ENCODE peak calls at places on chromosomes 3 and 15, in five cellular contexts. Z is pancreas, O is adrenal gland, V is fibroblast of lung, L is PC-3. H is an unnamed sample.

GRCh38 chr3:23480324-23480704 is 277.2 kb downstream of the UBE2E2 start:
- DNase-seq in Z (no peak), O (no peak), V (no peak), L (no peak), H (no peak)

GRCh38 chr3:66998075-66998898 is at the start of gene KBTBD8:
- DNase-seq in Z (peak; percentile 98), O (peak; percentile 99), V (peak; percentile 98), L (peak; percentile 91), H (peak; percentile 100)

GRCh38 chr3:170352936-170353335 is 4.6 kb upstream of the SKIL start:
- DNase-seq in Z (no peak), O (no peak), V (no peak), L (no peak), H (no peak)

GRCh38 chr3:126342991-126343661 is 14.1 kb downstream of the KLF15 start:
- DNase-seq in Z (peak; percentile 3), O (peak; percentile 7), V (no peak), L (no peak), H (no peak)

GRCh38 chr3:142501004-142501926 is 53.4 kb upstream of the XRN1 start:
- DNase-seq in Z (no peak), O (no peak), V (peak; percentile 90), L (peak; percentile 88), H (no peak)

GRCh38 chr15:38702178-38702912 is 137.7 kb upstream of the RASGRP1 start:
- DNase-seq in Z (peak; percentile 89), O (no peak), V (no peak), L (peak; percentile 39), H (peak; percentile 63)

GRCh38 chr3:140234256-140234655 is 299.3 kb downstream of the CLSTN2 start:
- DNase-seq in Z (no peak), O (no peak), V (peak; percentile 47), L (no peak), H (no peak)

GRCh38 chr3:47012342-47013230 is 33.1 kb downstream of the NBEAL2 start:
- DNase-seq in Z (no peak), O (peak; percentile 10), V (no peak), L (no peak), H (no peak)

GRCh38 chr15:83061680-83062079 is 5.4 kb downstream of the BTBD1 start:
- DNase-seq in Z (no peak), O (no peak), V (peak; percentile 86), L (no peak), H (no peak)

GRCh38 chr3:64612082-64612860 is 75.5 kb downstream of the ADAMTS9 start:
- DNase-seq in Z (no peak), O (peak; percentile 29), V (peak; percentile 55), L (no peak), H (no peak)

GRCh38 chr3:100992086-100993033 is 861 bp downstream of the ABI3BP start:
- DNase-seq in Z (peak; percentile 12), O (peak; percentile 11), V (no peak), L (peak; percentile 67), H (no peak)

GRCh38 chr15:40555876-40556275 is 9.0 kb downstream of the CCDC32 start:
- DNase-seq in Z (no peak), O (no peak), V (no peak), L (no peak), H (no peak)

GRCh38 chr3:62667714-62668113 is 207.5 kb downstream of the CADPS start:
- DNase-seq in Z (no peak), O (no peak), V (no peak), L (no peak), H (no peak)

GRCh38 chr15:87089551-87089950 is 1009.9 kb downstream of the AGBL1 start:
- DNase-seq in Z (no peak), O (no peak), V (no peak), L (peak; percentile 62), H (no peak)

GRCh38 chr15:77865701-77866100 is 211.8 kb downstream of the TBC1D2B start:
- DNase-seq in Z (no peak), O (no peak), V (no peak), L (no peak), H (peak; percentile 25)

GRCh38 chr3:47117803-47118364 is 46.0 kb downstream of the SETD2 start:
- DNase-seq in Z (no peak), O (no peak), V (peak; percentile 16), L (no peak), H (no peak)

DNA sequence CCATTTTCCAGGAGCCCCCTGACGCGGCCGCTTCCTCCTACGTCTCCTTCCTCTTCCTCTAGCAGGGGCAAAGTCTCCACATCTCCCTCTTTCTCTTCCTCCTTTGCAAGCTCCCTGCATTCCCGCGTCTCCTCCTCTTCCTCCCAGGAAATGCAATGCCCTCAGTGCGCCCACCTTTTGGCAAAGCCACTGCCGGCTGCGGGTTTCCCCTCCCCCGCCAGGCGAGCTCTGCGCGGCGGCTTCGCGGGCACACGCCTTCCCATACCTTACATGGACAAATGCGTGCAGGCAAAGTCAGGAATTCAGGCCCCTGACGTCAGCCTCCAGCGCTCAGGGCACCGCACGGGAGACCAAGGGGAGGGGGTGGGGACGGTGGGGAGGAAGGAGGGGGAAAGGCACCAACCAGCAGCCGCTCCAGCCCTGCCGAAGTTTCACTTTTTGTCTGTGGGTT is 434 bp upstream of the LPP start:
- DNase-seq in Z (peak; percentile 87), O (peak; percentile 92), V (peak; percentile 96), L (peak; percentile 92), H (peak; percentile 86)
- H3K4me1 ChIP-seq in Z (peaks cover 17% of the 10 kb centered on the region), O (peaks cover 50% of the 10 kb centered on the region), V (peaks cover 14% of the 10 kb centered on the region), L (peaks cover 29% of the 10 kb centered on the region), H (peaks cover 21% of the 10 kb centered on the region)

DNA sequence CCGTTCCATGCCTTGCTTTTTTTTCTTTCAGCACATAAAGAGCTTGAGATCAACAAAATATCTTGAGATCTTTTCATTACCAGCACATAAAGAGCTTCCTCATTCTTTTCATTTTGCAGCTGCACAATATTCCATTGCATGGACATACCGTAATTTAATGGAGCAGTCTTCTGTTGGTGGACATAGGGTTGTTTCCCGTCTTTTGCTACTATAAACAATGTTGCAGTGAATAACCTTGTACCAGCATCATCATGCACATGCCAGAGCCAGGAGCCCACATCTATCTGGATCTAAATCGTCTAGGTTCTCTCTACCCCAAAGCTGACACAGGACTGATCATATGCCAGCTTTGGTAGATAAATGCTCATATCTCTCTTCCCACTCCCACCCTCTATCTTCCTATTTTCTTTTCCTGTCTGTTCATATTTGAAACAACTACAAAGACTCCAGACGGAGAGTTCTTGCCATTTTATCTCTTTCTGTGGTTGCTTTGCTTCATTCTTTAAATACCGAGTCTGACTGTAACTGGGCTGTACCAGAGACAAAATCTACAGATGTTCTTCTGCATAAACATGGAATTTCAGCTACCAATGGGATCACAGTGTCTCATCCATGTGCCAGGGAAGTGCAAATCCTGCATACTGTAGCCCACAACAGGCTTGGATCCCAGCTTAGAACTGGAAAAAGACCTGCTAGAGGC is 47.1 kb upstream of the AKAP13 start:
- DNase-seq in Z (no peak), O (no peak), V (peak; percentile 98), L (no peak), H (no peak)
- H3K4me3 ChIP-seq in Z (no peak overlapping the region), O (no peak overlapping the region), V (no peak overlapping the region), L (no peak overlapping the region), H (no peak overlapping the region)

GRCh38 chr15:66764067-66764428 is 62.0 kb downstream of the SMAD6 start:
- DNase-seq in Z (no peak), O (no peak), V (no peak), L (no peak), H (no peak)

GRCh38 chr15:66763186-66764066 is 61.4 kb downstream of the SMAD6 start:
- DNase-seq in Z (peak; percentile 88), O (peak; percentile 73), V (peak; percentile 39), L (peak; percentile 47), H (peak; percentile 62)

GRCh38 chr15:66760968-66761722 is 59.1 kb downstream of the SMAD6 start:
- DNase-seq in Z (no peak), O (peak; percentile 46), V (no peak), L (no peak), H (peak; percentile 46)

GRCh38 chr15:66760358-66760967 is 58.4 kb downstream of the SMAD6 start:
- DNase-seq in Z (no peak), O (no peak), V (no peak), L (no peak), H (no peak)

DNA sequence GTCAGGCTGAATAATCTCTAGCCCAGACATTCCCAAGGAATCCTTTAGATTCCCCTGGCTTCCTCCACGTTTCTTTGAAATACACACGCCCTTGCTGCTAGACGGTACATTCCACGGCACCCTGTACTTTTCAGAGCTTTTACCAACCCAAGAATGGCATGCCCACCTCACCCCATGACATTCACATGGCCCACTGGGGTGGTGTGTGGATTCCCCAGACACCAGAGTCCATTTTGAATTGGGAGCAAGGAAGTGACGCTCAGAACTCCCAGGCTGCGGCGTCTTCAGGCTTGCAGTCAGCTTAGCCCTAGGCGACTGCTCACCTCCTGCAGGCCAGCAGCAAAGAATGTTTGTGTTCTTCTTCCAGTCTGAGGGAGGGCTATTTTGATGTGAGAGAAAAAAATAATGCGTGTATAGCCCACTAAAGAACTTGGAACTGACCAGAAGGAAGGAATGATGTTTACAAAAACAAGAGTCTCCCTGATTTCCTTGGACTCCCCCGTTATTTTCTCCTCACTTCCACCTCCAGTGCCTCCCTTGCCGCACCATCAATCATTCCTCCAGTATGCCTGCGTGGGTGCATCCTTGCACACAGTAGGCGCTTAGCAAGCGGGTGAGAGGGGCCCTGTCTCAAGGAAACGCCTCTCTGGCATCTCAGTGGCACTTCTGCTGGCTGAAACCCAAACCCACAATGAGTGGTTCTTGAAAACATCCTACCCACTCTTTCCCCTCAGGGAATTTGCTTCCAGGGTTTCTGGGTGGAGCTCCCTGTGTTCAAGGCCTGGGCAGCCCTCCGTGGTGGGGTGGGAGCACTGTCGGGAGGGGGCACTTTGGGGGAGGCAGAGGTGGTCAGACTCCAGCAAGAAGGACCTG is 59.9 kb downstream of the SMAD6 start:
- DNase-seq in Z (no peak), O (no peak), V (peak; percentile 55), L (peak; percentile 72), H (peak; percentile 47)
- H3K27ac ChIP-seq in Z (no peak overlapping the region), O (peak overlapping the region; percentile 92), V (peak overlapping the region; percentile 13), L (no peak overlapping the region), H (no peak overlapping the region)

GRCh38 chr3:160801386-160802118 is 45.5 kb downstream of the PPM1L start:
- DNase-seq in Z (no peak), O (peak; percentile 74), V (peak; percentile 10), L (peak; percentile 33), H (peak; percentile 66)
- H3K4me1 ChIP-seq in Z (peaks cover 8% of the 10 kb centered on the region), O (peaks cover 51% of the 10 kb centered on the region), V (no peaks in the 10 kb centered on the region), L (no peaks in the 10 kb centered on the region), H (peaks cover 20% of the 10 kb centered on the region)

GRCh38 chr3:13880811-13881156 is 913 bp upstream of the WNT7A start:
- DNase-seq in Z (no peak), O (no peak), V (no peak), L (peak; percentile 21), H (no peak)

GRCh38 chr3:13883681-13884080 is 3.8 kb upstream of the WNT7A start:
- DNase-seq in Z (no peak), O (no peak), V (no peak), L (no peak), H (no peak)

GRCh38 chr3:13881536-13882410 is 1.9 kb upstream of the WNT7A start:
- DNase-seq in Z (no peak), O (no peak), V (no peak), L (no peak), H (no peak)

GRCh38 chr3:13884851-13885703 is 5.2 kb upstream of the WNT7A start:
- DNase-seq in Z (peak; percentile 52), O (no peak), V (no peak), L (peak; percentile 86), H (no peak)

GRCh38 chr3:13882876-13883275 is 3.0 kb upstream of the WNT7A start:
- DNase-seq in Z (no peak), O (no peak), V (no peak), L (no peak), H (peak; percentile 5)
- H3K4me3 ChIP-seq in Z (no peak overlapping the region), O (no peak overlapping the region), V (no peak overlapping the region), L (no peak overlapping the region), H (no peak overlapping the region)

H was measured in right lobe of liver.